ENCODE peak calls at places on chromosomes 7 and 10, in ten cellular contexts. One of them, this sample, is unnamed.

GRCh38 chr7:23712368-23713284 is 2.6 kb downstream of the STK31 start:
- DNase-seq in lower leg skin: no peak
- DNase-seq in DND-41: no peak
- DNase-seq in endothelial cell of umbilical vein: peak
- DNase-seq in RWPE1: peak
- DNase-seq in cardiac fibroblast: peak
- DNase-seq in stomach: no peak
- DNase-seq in GM23338: peak
- DNase-seq in progenitor cell of endocrine pancreas: no peak
- DNase-seq in mammary epithelial cell: peak
- DNase-seq in this sample: peak

GRCh38 chr7:150382123-150382843 is 3.2 kb downstream of the ZNF775 start:
- DNase-seq in endothelial cell of umbilical vein: no peak
- DNase-seq in cardiac fibroblast: no peak
- DNase-seq in RWPE1: no peak
- DNase-seq in stomach: no peak
- DNase-seq in lower leg skin: no peak
- DNase-seq in GM23338: no peak
- DNase-seq in DND-41: no peak
- DNase-seq in mammary epithelial cell: no peak
- DNase-seq in progenitor cell of endocrine pancreas: no peak
- DNase-seq in this sample: no peak

GRCh38 chr10:79049931-79050895 is 18.6 kb upstream of the ZMIZ1 start:
- DNase-seq in mammary epithelial cell: no peak
- DNase-seq in RWPE1: no peak
- DNase-seq in GM23338: no peak
- DNase-seq in cardiac fibroblast: no peak
- DNase-seq in stomach: no peak
- DNase-seq in lower leg skin: no peak
- DNase-seq in endothelial cell of umbilical vein: no peak
- DNase-seq in DND-41: no peak
- DNase-seq in progenitor cell of endocrine pancreas: no peak
- DNase-seq in this sample: no peak

GRCh38 chr10:124146491-124146890 is 53.1 kb upstream of the CHST15 start:
- DNase-seq in mammary epithelial cell: no peak
- DNase-seq in endothelial cell of umbilical vein: no peak
- DNase-seq in GM23338: no peak
- DNase-seq in progenitor cell of endocrine pancreas: no peak
- DNase-seq in cardiac fibroblast: no peak
- DNase-seq in lower leg skin: no peak
- DNase-seq in RWPE1: no peak
- DNase-seq in DND-41: no peak
- DNase-seq in stomach: no peak
- DNase-seq in this sample: no peak

GRCh38 chr10:33336606-33337334 is 2.3 kb upstream of the NRP1 start:
- DNase-seq in lower leg skin: no peak
- DNase-seq in endothelial cell of umbilical vein: peak
- DNase-seq in GM23338: peak
- DNase-seq in DND-41: no peak
- DNase-seq in RWPE1: peak
- DNase-seq in stomach: no peak
- DNase-seq in cardiac fibroblast: peak
- DNase-seq in mammary epithelial cell: peak
- DNase-seq in progenitor cell of endocrine pancreas: peak
- DNase-seq in this sample: peak

GRCh38 chr7:151631968-151632749 is 112.5 kb upstream of the RHEB start:
- DNase-seq in DND-41: no peak
- DNase-seq in lower leg skin: peak
- DNase-seq in stomach: peak
- DNase-seq in progenitor cell of endocrine pancreas: peak
- DNase-seq in RWPE1: peak
- DNase-seq in GM23338: peak
- DNase-seq in mammary epithelial cell: peak
- DNase-seq in endothelial cell of umbilical vein: peak
- DNase-seq in cardiac fibroblast: peak
- DNase-seq in this sample: peak

GRCh38 chr7:148867571-148868377 is 16.3 kb downstream of the EZH2 start:
- DNase-seq in DND-41: no peak
- DNase-seq in mammary epithelial cell: no peak
- DNase-seq in cardiac fibroblast: no peak
- DNase-seq in lower leg skin: no peak
- DNase-seq in GM23338: peak
- DNase-seq in endothelial cell of umbilical vein: no peak
- DNase-seq in RWPE1: no peak
- DNase-seq in stomach: no peak
- DNase-seq in progenitor cell of endocrine pancreas: no peak
- DNase-seq in this sample: no peak

GRCh38 chr10:98446656-98447221 is at the start of gene HPS1:
- DNase-seq in stomach: peak
- DNase-seq in endothelial cell of umbilical vein: peak
- DNase-seq in mammary epithelial cell: peak
- DNase-seq in progenitor cell of endocrine pancreas: peak
- DNase-seq in lower leg skin: peak
- DNase-seq in GM23338: peak
- DNase-seq in cardiac fibroblast: peak
- DNase-seq in DND-41: peak
- DNase-seq in RWPE1: peak
- DNase-seq in this sample: peak

GRCh38 chr10:84818956-84819355 is 490.6 kb downstream of the CCSER2 start:
- DNase-seq in progenitor cell of endocrine pancreas: no peak
- DNase-seq in stomach: no peak
- DNase-seq in mammary epithelial cell: no peak
- DNase-seq in lower leg skin: no peak
- DNase-seq in endothelial cell of umbilical vein: no peak
- DNase-seq in cardiac fibroblast: no peak
- DNase-seq in RWPE1: no peak
- DNase-seq in DND-41: no peak
- DNase-seq in GM23338: no peak
- DNase-seq in this sample: no peak

GRCh38 chr7:94129443-94130140 is 125.4 kb upstream of the BET1 start:
- DNase-seq in lower leg skin: no peak
- DNase-seq in stomach: no peak
- DNase-seq in RWPE1: peak
- DNase-seq in endothelial cell of umbilical vein: peak
- DNase-seq in cardiac fibroblast: peak
- DNase-seq in DND-41: no peak
- DNase-seq in progenitor cell of endocrine pancreas: no peak
- DNase-seq in GM23338: no peak
- DNase-seq in mammary epithelial cell: peak
- DNase-seq in this sample: no peak

GRCh38 chr7:131607291-131608111 is 51.1 kb upstream of the PODXL start:
- DNase-seq in lower leg skin: no peak
- DNase-seq in DND-41: no peak
- DNase-seq in cardiac fibroblast: no peak
- DNase-seq in endothelial cell of umbilical vein: no peak
- DNase-seq in progenitor cell of endocrine pancreas: no peak
- DNase-seq in RWPE1: no peak
- DNase-seq in mammary epithelial cell: no peak
- DNase-seq in GM23338: no peak
- DNase-seq in stomach: no peak
- DNase-seq in this sample: no peak

GRCh38 chr7:82740246-82740848 is 296.8 kb upstream of the CACNA2D1 start:
- DNase-seq in endothelial cell of umbilical vein: peak
- DNase-seq in mammary epithelial cell: peak
- DNase-seq in cardiac fibroblast: peak
- DNase-seq in progenitor cell of endocrine pancreas: peak
- DNase-seq in RWPE1: peak
- DNase-seq in lower leg skin: no peak
- DNase-seq in stomach: peak
- DNase-seq in DND-41: peak
- DNase-seq in GM23338: peak
- DNase-seq in this sample: no peak

GRCh38 chr10:9302142-9302746 is 1247.8 kb downstream of the GATA3 start:
- DNase-seq in progenitor cell of endocrine pancreas: no peak
- DNase-seq in GM23338: peak
- DNase-seq in stomach: no peak
- DNase-seq in cardiac fibroblast: peak
- DNase-seq in lower leg skin: no peak
- DNase-seq in endothelial cell of umbilical vein: peak
- DNase-seq in RWPE1: peak
- DNase-seq in DND-41: peak
- DNase-seq in mammary epithelial cell: peak
- DNase-seq in this sample: peak
- TF ChIP-seq CTCF in progenitor cell of endocrine pancreas: peak
- TF ChIP-seq CTCF in GM23338: peak
- TF ChIP-seq CTCF in stomach: peak
- TF ChIP-seq CTCF in cardiac fibroblast: no peak
- TF ChIP-seq CTCF in lower leg skin: no peak
- TF ChIP-seq CTCF in endothelial cell of umbilical vein: peak
- TF ChIP-seq CTCF in RWPE1: peak
- TF ChIP-seq CTCF in DND-41: peak
- TF ChIP-seq CTCF in mammary epithelial cell: peak
- TF ChIP-seq CTCF in this sample: peak

GRCh38 chr10:70328987-70329386 is 45.2 kb upstream of the NPFFR1 start:
- DNase-seq in DND-41: no peak
- DNase-seq in GM23338: no peak
- DNase-seq in progenitor cell of endocrine pancreas: no peak
- DNase-seq in endothelial cell of umbilical vein: no peak
- DNase-seq in stomach: no peak
- DNase-seq in cardiac fibroblast: no peak
- DNase-seq in mammary epithelial cell: peak
- DNase-seq in RWPE1: no peak
- DNase-seq in lower leg skin: no peak
- DNase-seq in this sample: no peak

GRCh38 chr10:70333268-70333667 is 49.2 kb downstream of the LRRC20 start:
- DNase-seq in endothelial cell of umbilical vein: no peak
- DNase-seq in mammary epithelial cell: no peak
- DNase-seq in DND-41: no peak
- DNase-seq in stomach: no peak
- DNase-seq in cardiac fibroblast: no peak
- DNase-seq in RWPE1: no peak
- DNase-seq in lower leg skin: no peak
- DNase-seq in GM23338: no peak
- DNase-seq in progenitor cell of endocrine pancreas: no peak
- DNase-seq in this sample: no peak

GRCh38 chr10:70330671-70331070 is 46.9 kb upstream of the NPFFR1 start:
- DNase-seq in endothelial cell of umbilical vein: no peak
- DNase-seq in stomach: no peak
- DNase-seq in GM23338: no peak
- DNase-seq in mammary epithelial cell: no peak
- DNase-seq in progenitor cell of endocrine pancreas: no peak
- DNase-seq in lower leg skin: no peak
- DNase-seq in cardiac fibroblast: no peak
- DNase-seq in DND-41: no peak
- DNase-seq in RWPE1: no peak
- DNase-seq in this sample: no peak

GRCh38 chr10:70331160-70331485 is 47.3 kb upstream of the NPFFR1 start:
- DNase-seq in cardiac fibroblast: no peak
- DNase-seq in progenitor cell of endocrine pancreas: no peak
- DNase-seq in lower leg skin: no peak
- DNase-seq in mammary epithelial cell: no peak
- DNase-seq in GM23338: no peak
- DNase-seq in endothelial cell of umbilical vein: no peak
- DNase-seq in stomach: no peak
- DNase-seq in RWPE1: no peak
- DNase-seq in DND-41: no peak
- DNase-seq in this sample: no peak

GRCh38 chr10:70331486-70332268 is 47.9 kb upstream of the NPFFR1 start:
- DNase-seq in cardiac fibroblast: peak
- DNase-seq in RWPE1: peak
- DNase-seq in endothelial cell of umbilical vein: peak
- DNase-seq in progenitor cell of endocrine pancreas: no peak
- DNase-seq in mammary epithelial cell: peak
- DNase-seq in stomach: peak
- DNase-seq in GM23338: peak
- DNase-seq in lower leg skin: peak
- DNase-seq in DND-41: no peak
- DNase-seq in this sample: peak
- TF ChIP-seq CTCF in cardiac fibroblast: peak
- TF ChIP-seq CTCF in RWPE1: no peak
- TF ChIP-seq CTCF in endothelial cell of umbilical vein: no peak
- TF ChIP-seq CTCF in progenitor cell of endocrine pancreas: no peak
- TF ChIP-seq CTCF in mammary epithelial cell: no peak
- TF ChIP-seq CTCF in stomach: no peak
- TF ChIP-seq CTCF in GM23338: peak
- TF ChIP-seq CTCF in lower leg skin: no peak
- TF ChIP-seq CTCF in DND-41: no peak
- TF ChIP-seq CTCF in this sample: peak

GRCh38 chr10:87861566-87861952 is 1.8 kb downstream of the KLLN start:
- DNase-seq in cardiac fibroblast: peak
- DNase-seq in RWPE1: peak
- DNase-seq in endothelial cell of umbilical vein: peak
- DNase-seq in lower leg skin: peak
- DNase-seq in DND-41: peak
- DNase-seq in stomach: peak
- DNase-seq in progenitor cell of endocrine pancreas: peak
- DNase-seq in mammary epithelial cell: peak
- DNase-seq in GM23338: peak
- DNase-seq in this sample: peak

GRCh38 chr10:87862644-87863101 is 660 bp downstream of the KLLN start:
- DNase-seq in GM23338: no peak
- DNase-seq in endothelial cell of umbilical vein: no peak
- DNase-seq in DND-41: no peak
- DNase-seq in cardiac fibroblast: no peak
- DNase-seq in stomach: peak
- DNase-seq in progenitor cell of endocrine pancreas: no peak
- DNase-seq in RWPE1: peak
- DNase-seq in mammary epithelial cell: no peak
- DNase-seq in lower leg skin: no peak
- DNase-seq in this sample: peak

GRCh38 chr10:87861034-87861433 is 2.3 kb downstream of the KLLN start:
- DNase-seq in progenitor cell of endocrine pancreas: no peak
- DNase-seq in cardiac fibroblast: no peak
- DNase-seq in RWPE1: no peak
- DNase-seq in endothelial cell of umbilical vein: no peak
- DNase-seq in DND-41: no peak
- DNase-seq in mammary epithelial cell: no peak
- DNase-seq in stomach: no peak
- DNase-seq in GM23338: no peak
- DNase-seq in lower leg skin: no peak
- DNase-seq in this sample: no peak

GRCh38 chr10:87861953-87862643 is 1.2 kb downstream of the KLLN start:
- DNase-seq in stomach: peak
- DNase-seq in DND-41: peak
- DNase-seq in GM23338: peak
- DNase-seq in lower leg skin: peak
- DNase-seq in progenitor cell of endocrine pancreas: peak
- DNase-seq in RWPE1: peak
- DNase-seq in cardiac fibroblast: peak
- DNase-seq in endothelial cell of umbilical vein: peak
- DNase-seq in mammary epithelial cell: peak
- DNase-seq in this sample: peak

GRCh38 chr10:87860156-87860795 is 3.1 kb downstream of the KLLN start:
- DNase-seq in GM23338: peak
- DNase-seq in cardiac fibroblast: peak
- DNase-seq in progenitor cell of endocrine pancreas: no peak
- DNase-seq in stomach: no peak
- DNase-seq in RWPE1: peak
- DNase-seq in DND-41: peak
- DNase-seq in mammary epithelial cell: peak
- DNase-seq in endothelial cell of umbilical vein: peak
- DNase-seq in lower leg skin: peak
- DNase-seq in this sample: peak
- TF ChIP-seq CTCF in GM23338: peak
- TF ChIP-seq CTCF in cardiac fibroblast: peak
- TF ChIP-seq CTCF in progenitor cell of endocrine pancreas: peak
- TF ChIP-seq CTCF in stomach: no peak
- TF ChIP-seq CTCF in RWPE1: peak
- TF ChIP-seq CTCF in DND-41: peak
- TF ChIP-seq CTCF in mammary epithelial cell: peak
- TF ChIP-seq CTCF in endothelial cell of umbilical vein: peak
- TF ChIP-seq CTCF in lower leg skin: no peak
- TF ChIP-seq CTCF in this sample: peak

GRCh38 chr7:115850774-115851173 is 179.8 kb downstream of the TFEC start:
- DNase-seq in DND-41: no peak
- DNase-seq in RWPE1: no peak
- DNase-seq in progenitor cell of endocrine pancreas: no peak
- DNase-seq in GM23338: no peak
- DNase-seq in endothelial cell of umbilical vein: no peak
- DNase-seq in stomach: no peak
- DNase-seq in lower leg skin: no peak
- DNase-seq in cardiac fibroblast: no peak
- DNase-seq in mammary epithelial cell: no peak
- DNase-seq in this sample: no peak

GRCh38 chr7:115851291-115851690 is 179.3 kb downstream of the TFEC start:
- DNase-seq in DND-41: no peak
- DNase-seq in lower leg skin: no peak
- DNase-seq in mammary epithelial cell: peak
- DNase-seq in stomach: no peak
- DNase-seq in GM23338: peak
- DNase-seq in RWPE1: no peak
- DNase-seq in progenitor cell of endocrine pancreas: no peak
- DNase-seq in cardiac fibroblast: peak
- DNase-seq in endothelial cell of umbilical vein: peak
- DNase-seq in this sample: peak
- TF ChIP-seq CTCF in DND-41: peak
- TF ChIP-seq CTCF in lower leg skin: no peak
- TF ChIP-seq CTCF in mammary epithelial cell: peak
- TF ChIP-seq CTCF in stomach: peak
- TF ChIP-seq CTCF in GM23338: peak
- TF ChIP-seq CTCF in RWPE1: no peak
- TF ChIP-seq CTCF in progenitor cell of endocrine pancreas: peak
- TF ChIP-seq CTCF in cardiac fibroblast: peak
- TF ChIP-seq CTCF in endothelial cell of umbilical vein: peak
- TF ChIP-seq CTCF in this sample: peak